ENCODE peak calls at places on chromosomes 3 and 15, in four cellular contexts. One of them, this sample, is unnamed.

GRCh38 chr3:33831053-33831452 is 32.6 kb downstream of the PDCD6IP start:
- DNase-seq in ovary: no peak
- DNase-seq in fibroblast of lung: no peak
- DNase-seq in neuronal stem cell: no peak
- DNase-seq in this sample: peak; percentile 59

GRCh38 chr3:29751647-29752263 is 470.9 kb downstream of the RBMS3 start:
- DNase-seq in ovary: no peak
- DNase-seq in fibroblast of lung: no peak
- DNase-seq in neuronal stem cell: no peak
- DNase-seq in this sample: no peak

GRCh38 chr15:89299896-89300295 is 34.7 kb downstream of the POLG start:
- DNase-seq in ovary: no peak
- DNase-seq in fibroblast of lung: peak; percentile 42
- DNase-seq in neuronal stem cell: no peak
- DNase-seq in this sample: peak; percentile 44

GRCh38 chr3:135440233-135440632 is 525.3 kb upstream of the PPP2R3A start:
- DNase-seq in ovary: no peak
- DNase-seq in fibroblast of lung: no peak
- DNase-seq in neuronal stem cell: no peak
- DNase-seq in this sample: no peak

GRCh38 chr15:48644498-48644826 is 1.0 kb downstream of the FBN1 start:
- DNase-seq in ovary: no peak
- DNase-seq in fibroblast of lung: peak; percentile 47
- DNase-seq in neuronal stem cell: no peak
- DNase-seq in this sample: no peak

GRCh38 chr3:195872097-195872496 is 36.3 kb downstream of the TNK2 start:
- DNase-seq in ovary: no peak
- DNase-seq in fibroblast of lung: no peak
- DNase-seq in neuronal stem cell: no peak
- DNase-seq in this sample: no peak

GRCh38 chr15:50552238-50552637 is 5.8 kb upstream of the USP50 start:
- DNase-seq in ovary: no peak
- DNase-seq in fibroblast of lung: no peak
- DNase-seq in neuronal stem cell: no peak
- DNase-seq in this sample: no peak

GRCh38 chr3:65545429-65545828 is 493.3 kb downstream of the MAGI1 start:
- DNase-seq in ovary: no peak
- DNase-seq in fibroblast of lung: peak; percentile 50
- DNase-seq in neuronal stem cell: no peak
- DNase-seq in this sample: peak; percentile 38

GRCh38 chr3:69294014-69294771 is 91.7 kb downstream of the FRMD4B start:
- DNase-seq in ovary: no peak
- DNase-seq in fibroblast of lung: peak; percentile 63
- DNase-seq in neuronal stem cell: no peak
- DNase-seq in this sample: peak; percentile 99

GRCh38 chr15:39591896-39592315 is 11.0 kb downstream of the THBS1 start:
- DNase-seq in ovary: no peak
- DNase-seq in fibroblast of lung: no peak
- DNase-seq in neuronal stem cell: no peak
- DNase-seq in this sample: no peak

GRCh38 chr15:59224474-59224873 is 17.8 kb downstream of the LDHAL6B start:
- DNase-seq in ovary: no peak
- DNase-seq in fibroblast of lung: no peak
- DNase-seq in neuronal stem cell: no peak
- DNase-seq in this sample: no peak

GRCh38 chr3:4848176-4848575 is 131.1 kb upstream of the BHLHE40 start:
- DNase-seq in ovary: no peak
- DNase-seq in fibroblast of lung: no peak
- DNase-seq in neuronal stem cell: no peak
- DNase-seq in this sample: no peak

GRCh38 chr3:100089802-100090668 is 24.3 kb downstream of the FILIP1L start:
- DNase-seq in ovary: no peak
- DNase-seq in fibroblast of lung: peak; percentile 70
- DNase-seq in neuronal stem cell: no peak
- DNase-seq in this sample: peak; percentile 47

GRCh38 chr3:171556574-171557145 is 96.5 kb upstream of the TNIK start:
- DNase-seq in ovary: no peak
- DNase-seq in fibroblast of lung: peak; percentile 36
- DNase-seq in neuronal stem cell: no peak
- DNase-seq in this sample: peak; percentile 78

GRCh38 chr15:31280037-31280830 is 46.4 kb upstream of the KLF13 start:
- DNase-seq in ovary: no peak
- DNase-seq in fibroblast of lung: no peak
- DNase-seq in neuronal stem cell: no peak
- DNase-seq in this sample: peak; percentile 27

GRCh38 chr3:50154476-50154839 is 666 bp upstream of the SEMA3F start:
- DNase-seq in ovary: no peak
- DNase-seq in fibroblast of lung: no peak
- DNase-seq in neuronal stem cell: no peak
- DNase-seq in this sample: no peak

GRCh38 chr3:60025071-60026055 is 975.5 kb upstream of the CFAP20DC start:
- DNase-seq in ovary: no peak
- DNase-seq in fibroblast of lung: peak; percentile 70
- DNase-seq in neuronal stem cell: no peak
- DNase-seq in this sample: peak; percentile 4

GRCh38 chr3:114550155-114550554 is 256.3 kb downstream of the TIGIT start:
- DNase-seq in ovary: no peak
- DNase-seq in fibroblast of lung: peak; percentile 62
- DNase-seq in neuronal stem cell: no peak
- DNase-seq in this sample: no peak

GRCh38 chr3:46091971-46092703 is 64.9 kb upstream of the XCR1 start:
- DNase-seq in ovary: no peak
- DNase-seq in fibroblast of lung: no peak
- DNase-seq in neuronal stem cell: no peak
- DNase-seq in this sample: no peak

GRCh38 chr3:17137321-17137826 is 252.6 kb downstream of the PLCL2 start:
- DNase-seq in ovary: no peak
- DNase-seq in fibroblast of lung: no peak
- DNase-seq in neuronal stem cell: no peak
- DNase-seq in this sample: no peak

GRCh38 chr3:146469206-146470017 is at the start of gene PLSCR2:
- DNase-seq in ovary: peak; percentile 59
- DNase-seq in fibroblast of lung: peak; percentile 38
- DNase-seq in neuronal stem cell: no peak
- DNase-seq in this sample: peak; percentile 8

GRCh38 chr15:82875411-82876003 is 66.1 kb downstream of the WHAMM start:
- DNase-seq in ovary: no peak
- DNase-seq in fibroblast of lung: peak; percentile 71
- DNase-seq in neuronal stem cell: no peak
- DNase-seq in this sample: peak; percentile 79

GRCh38 chr3:114144909-114145688 is 33.8 kb downstream of the DRD3 start:
- DNase-seq in ovary: no peak
- DNase-seq in fibroblast of lung: peak; percentile 98
- DNase-seq in neuronal stem cell: no peak
- DNase-seq in this sample: peak; percentile 81

GRCh38 chr3:172181936-172182708 is 142.7 kb downstream of the FNDC3B start:
- DNase-seq in ovary: no peak
- DNase-seq in fibroblast of lung: peak; percentile 74
- DNase-seq in neuronal stem cell: no peak
- DNase-seq in this sample: peak; percentile 46

GRCh38 chr3:152320201-152320617 is 51.5 kb downstream of the MBNL1 start:
- DNase-seq in ovary: no peak
- DNase-seq in fibroblast of lung: peak; percentile 56
- DNase-seq in neuronal stem cell: no peak
- DNase-seq in this sample: no peak

GRCh38 chr15:74653426-74654082 is 37.9 kb downstream of the CLK3 start:
- DNase-seq in ovary: no peak
- DNase-seq in fibroblast of lung: peak; percentile 88
- DNase-seq in neuronal stem cell: no peak
- DNase-seq in this sample: peak; percentile 43

GRCh38 chr15:70212963-70213315 is 115.2 kb upstream of the TLE3 start:
- DNase-seq in ovary: no peak
- DNase-seq in fibroblast of lung: no peak
- DNase-seq in neuronal stem cell: no peak
- DNase-seq in this sample: no peak

GRCh38 chr3:187456268-187456667 is 88.1 kb downstream of the RTP4 start:
- DNase-seq in ovary: peak; percentile 39
- DNase-seq in fibroblast of lung: peak; percentile 2
- DNase-seq in neuronal stem cell: no peak
- DNase-seq in this sample: no peak

GRCh38 chr15:36879568-36880225 is 220.7 kb downstream of the MEIS2 start:
- DNase-seq in ovary: no peak
- DNase-seq in fibroblast of lung: no peak
- DNase-seq in neuronal stem cell: no peak
- DNase-seq in this sample: no peak

GRCh38 chr3:14444380-14444779 is 42.0 kb downstream of the SLC6A6 start:
- DNase-seq in ovary: no peak
- DNase-seq in fibroblast of lung: no peak
- DNase-seq in neuronal stem cell: no peak
- DNase-seq in this sample: no peak
- H3K36me3 ChIP-seq in ovary: no peaks in the 10 kb centered on the region
- H3K36me3 ChIP-seq in fibroblast of lung: peaks cover 12% of the 10 kb centered on the region
- H3K36me3 ChIP-seq in neuronal stem cell: peaks cover 36% of the 10 kb centered on the region
- H3K36me3 ChIP-seq in this sample: peaks cover 2% of the 10 kb centered on the region

DNA sequence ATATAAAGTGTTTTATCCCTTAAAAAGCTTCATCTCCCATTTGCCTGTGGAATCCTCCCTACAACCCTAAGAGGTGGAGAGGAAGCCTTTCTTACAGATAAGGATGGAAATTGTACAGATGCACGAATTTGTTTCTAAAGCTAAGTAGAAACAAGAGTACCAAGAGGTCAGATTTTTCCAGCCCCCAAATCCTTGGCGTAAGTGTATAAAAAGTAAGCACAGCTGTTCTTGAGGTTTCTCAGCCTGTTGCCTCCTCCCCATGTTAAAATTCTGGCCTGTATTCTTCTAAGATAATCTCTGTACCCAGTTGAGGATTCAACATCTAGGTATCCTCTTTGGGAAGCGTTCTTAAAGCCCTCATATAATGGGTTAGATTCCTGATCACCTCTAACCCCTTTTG is 34.9 kb downstream of the RAB7A start:
- DNase-seq in ovary: no peak
- DNase-seq in fibroblast of lung: no peak
- DNase-seq in neuronal stem cell: no peak
- DNase-seq in this sample: no peak
- H3K36me3 ChIP-seq in ovary: no peaks in the 10 kb centered on the region
- H3K36me3 ChIP-seq in fibroblast of lung: peaks cover 2% of the 10 kb centered on the region
- H3K36me3 ChIP-seq in neuronal stem cell: no peaks in the 10 kb centered on the region
- H3K36me3 ChIP-seq in this sample: peaks cover 1% of the 10 kb centered on the region

DNA sequence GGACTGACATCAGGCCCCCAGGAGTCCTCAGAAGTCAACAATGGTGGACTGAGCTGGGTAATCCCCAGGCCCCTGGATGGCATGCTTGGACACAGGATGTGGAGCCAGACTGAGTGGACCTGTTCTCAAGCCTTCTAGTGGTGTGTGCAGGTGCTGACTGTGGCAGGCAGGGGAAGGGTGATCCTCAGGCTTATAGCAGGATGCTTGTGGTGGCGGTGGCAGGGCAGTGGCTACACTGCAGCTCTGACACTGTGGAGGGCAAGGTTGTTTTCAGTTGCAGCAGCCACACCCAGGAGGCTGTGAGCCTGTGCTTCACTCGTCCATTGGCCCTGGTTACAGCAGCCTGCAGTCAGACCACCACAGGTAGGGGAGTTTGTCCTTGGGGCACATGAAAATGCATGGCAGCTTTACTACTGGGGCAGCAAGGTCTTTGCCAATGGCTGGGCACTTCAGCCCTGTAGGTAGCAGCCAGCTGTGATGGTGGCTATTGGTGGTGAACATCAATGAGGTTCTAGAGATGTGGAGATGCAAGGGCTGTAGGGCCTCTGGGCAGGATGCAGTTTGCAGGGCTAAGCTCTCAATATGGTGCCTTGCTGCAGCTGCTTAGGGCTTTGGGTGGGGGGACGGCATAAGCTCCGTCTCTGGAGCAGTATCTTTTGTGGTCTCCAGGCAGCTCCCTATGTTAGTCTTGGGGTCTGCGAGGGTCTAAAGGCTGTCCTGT is 17.5 kb upstream of the MYO5A start:
- DNase-seq in ovary: no peak
- DNase-seq in fibroblast of lung: no peak
- DNase-seq in neuronal stem cell: no peak
- DNase-seq in this sample: no peak
- H3K36me3 ChIP-seq in ovary: no peaks in the 10 kb centered on the region
- H3K36me3 ChIP-seq in fibroblast of lung: peaks cover 3% of the 10 kb centered on the region
- H3K36me3 ChIP-seq in neuronal stem cell: peaks cover 9% of the 10 kb centered on the region
- H3K36me3 ChIP-seq in this sample: peaks cover 2% of the 10 kb centered on the region

GRCh38 chr15:63061971-63062370 is 19.4 kb downstream of the TPM1 start:
- DNase-seq in ovary: no peak
- DNase-seq in fibroblast of lung: peak; percentile 39
- DNase-seq in neuronal stem cell: no peak
- DNase-seq in this sample: no peak

GRCh38 chr15:63066302-63066701 is 23.8 kb downstream of the TPM1 start:
- DNase-seq in ovary: no peak
- DNase-seq in fibroblast of lung: peak; percentile 6
- DNase-seq in neuronal stem cell: no peak
- DNase-seq in this sample: no peak

GRCh38 chr15:63065262-63066234 is 23.0 kb downstream of the TPM1 start:
- DNase-seq in ovary: no peak
- DNase-seq in fibroblast of lung: peak; percentile 44
- DNase-seq in neuronal stem cell: no peak
- DNase-seq in this sample: no peak

GRCh38 chr15:63063164-63063756 is 20.7 kb downstream of the TPM1 start:
- DNase-seq in ovary: no peak
- DNase-seq in fibroblast of lung: peak; percentile 71
- DNase-seq in neuronal stem cell: no peak
- DNase-seq in this sample: no peak

GRCh38 chr15:63063877-63064409 is 21.4 kb downstream of the TPM1 start:
- DNase-seq in ovary: no peak
- DNase-seq in fibroblast of lung: peak; percentile 10
- DNase-seq in neuronal stem cell: no peak
- DNase-seq in this sample: no peak
- H3K36me3 ChIP-seq in ovary: no peaks in the 10 kb centered on the region
- H3K36me3 ChIP-seq in fibroblast of lung: peaks cover 42% of the 10 kb centered on the region
- H3K36me3 ChIP-seq in neuronal stem cell: peaks cover 68% of the 10 kb centered on the region
- H3K36me3 ChIP-seq in this sample: peaks cover 51% of the 10 kb centered on the region

DNA sequence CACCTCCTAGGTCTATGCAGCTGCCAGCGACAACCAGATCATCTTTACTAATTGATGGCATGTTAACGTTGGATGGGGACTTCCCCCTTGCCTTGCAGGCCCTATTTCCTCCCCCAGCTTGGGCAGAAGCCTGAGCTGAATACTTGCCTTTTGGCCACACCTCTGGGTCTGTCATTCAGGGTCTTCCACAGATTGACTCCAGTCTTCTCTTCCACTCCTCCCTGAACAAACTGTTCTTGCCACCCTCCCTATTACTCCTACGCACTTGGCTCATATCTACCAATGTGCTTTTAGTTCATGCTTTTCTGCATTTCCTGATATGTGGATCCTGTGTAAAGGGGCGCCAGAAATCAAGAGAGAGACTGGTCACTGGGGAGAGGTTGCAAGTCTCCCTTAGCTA is 73.5 kb downstream of the DNASE1L3 start:
- DNase-seq in ovary: no peak
- DNase-seq in fibroblast of lung: no peak
- DNase-seq in neuronal stem cell: no peak
- DNase-seq in this sample: no peak
- H3K36me3 ChIP-seq in ovary: no peaks in the 10 kb centered on the region
- H3K36me3 ChIP-seq in fibroblast of lung: peaks cover 25% of the 10 kb centered on the region
- H3K36me3 ChIP-seq in neuronal stem cell: peaks cover 25% of the 10 kb centered on the region
- H3K36me3 ChIP-seq in this sample: peaks cover 51% of the 10 kb centered on the region

GRCh38 chr3:48600711-48601621 is 5.8 kb upstream of the COL7A1 start:
- DNase-seq in ovary: no peak
- DNase-seq in fibroblast of lung: no peak
- DNase-seq in neuronal stem cell: no peak
- DNase-seq in this sample: no peak
- H3K36me3 ChIP-seq in ovary: no peaks in the 10 kb centered on the region
- H3K36me3 ChIP-seq in fibroblast of lung: peaks cover 50% of the 10 kb centered on the region
- H3K36me3 ChIP-seq in neuronal stem cell: peaks cover 79% of the 10 kb centered on the region
- H3K36me3 ChIP-seq in this sample: peaks cover 51% of the 10 kb centered on the region

GRCh38 chr3:9739181-9739580 is 7.6 kb downstream of the BRPF1 start:
- DNase-seq in ovary: no peak
- DNase-seq in fibroblast of lung: no peak
- DNase-seq in neuronal stem cell: no peak
- DNase-seq in this sample: no peak
- H3K36me3 ChIP-seq in ovary: no peaks in the 10 kb centered on the region
- H3K36me3 ChIP-seq in fibroblast of lung: peaks cover 56% of the 10 kb centered on the region
- H3K36me3 ChIP-seq in neuronal stem cell: peaks cover 74% of the 10 kb centered on the region
- H3K36me3 ChIP-seq in this sample: peaks cover 47% of the 10 kb centered on the region